ENCODE peak calls at places on chromosomes 1 and 21, in nine cellular contexts. E is stimulated activated CD4-positive, alpha-beta T cell treated with anti-CD3 and anti-CD28 coated beads, Interleukin-12 subunit alpha, Interleukin-12 subunit beta, amount 100 ng/mL, for 24 hours; Y is fibroblast of pulmonary artery; U is mesothelial cell of epicardium; V is HS-27A; S is H9; Q is brain microvascular endothelial cell; R is stimulated activated CD8-positive, alpha-beta memory T cell treated with anti-CD3 and anti-CD28 coated beads, Interleukin-4, amount 100 ng/mL, for 24 hours; C is amniotic stem cell. P is an unnamed sample.

GRCh38 chr1:8263806-8264205 is 54.1 kb upstream of the SLC45A1 start:
- DNase-seq in U (no peak), C (no peak), E (no peak), Y (no peak), V (peak; percentile 31), R (no peak), S (no peak), Q (no peak), P (no peak)

GRCh38 chr1:960371-961131 is at the start of gene KLHL17:
- DNase-seq in Q (peak; percentile 62), U (no peak), S (peak; percentile 82), C (peak; percentile 38), R (peak; percentile 77), V (no peak), E (peak; percentile 66), Y (peak; percentile 66), P (peak; percentile 62)

GRCh38 chr1:162712317-162713029 is 78.0 kb upstream of the HSD17B7 start:
- DNase-seq in Q (no peak), U (no peak), C (no peak), S (no peak), E (no peak), R (no peak), Y (no peak), V (no peak), P (no peak)

GRCh38 chr1:241695454-241696171 is 43.5 kb downstream of the WDR64 start:
- DNase-seq in Y (no peak), V (no peak), R (no peak), E (no peak), C (no peak), S (no peak), U (no peak), Q (no peak), P (no peak)

GRCh38 chr1:226863446-226863845 is 7.0 kb upstream of the PSEN2 start:
- DNase-seq in C (no peak), S (peak; percentile 57), U (no peak), E (no peak), Y (peak; percentile 43), Q (peak; percentile 53), R (no peak), V (no peak), P (no peak)

GRCh38 chr1:96723372-96723771 is 1.8 kb downstream of the PTBP2 start:
- DNase-seq in E (no peak), U (no peak), Q (no peak), V (no peak), S (no peak), R (no peak), Y (no peak), C (no peak), P (no peak)

GRCh38 chr1:229092377-229093257 is 178.3 kb upstream of the RAB4A start:
- DNase-seq in Q (no peak), R (no peak), Y (no peak), V (no peak), S (peak; percentile 49), E (no peak), U (no peak), C (no peak), P (no peak)

GRCh38 chr21:38072489-38072888 is 156.2 kb upstream of the KCNJ6 start:
- DNase-seq in C (no peak), E (no peak), R (no peak), S (no peak), Q (no peak), V (no peak), Y (no peak), U (no peak), P (no peak)

GRCh38 chr1:224497714-224498573 is 63.3 kb upstream of the WDR26 start:
- DNase-seq in R (peak; percentile 55), Y (peak; percentile 77), S (peak; percentile 75), U (no peak), V (peak; percentile 59), E (peak; percentile 51), Q (peak; percentile 89), C (peak; percentile 44), P (peak; percentile 14)

GRCh38 chr1:212229654-212230053 is 55.6 kb upstream of the PPP2R5A start:
- DNase-seq in U (no peak), S (no peak), V (no peak), R (no peak), Y (peak; percentile 68), C (peak; percentile 41), Q (peak; percentile 50), E (no peak), P (no peak)

GRCh38 chr21:16678479-16678878 is 834.4 kb upstream of the CXADR start:
- DNase-seq in C (no peak), R (no peak), V (no peak), Y (no peak), E (no peak), S (no peak), U (no peak), Q (no peak), P (no peak)

GRCh38 chr21:29144736-29145353 is 14.4 kb downstream of the MAP3K7CL start:
- DNase-seq in E (no peak), U (no peak), V (no peak), Q (no peak), C (no peak), Y (no peak), S (no peak), R (no peak), P (no peak)

GRCh38 chr1:31155216-31155806 is 84.4 kb downstream of the NKAIN1 start:
- DNase-seq in R (peak; percentile 54), Y (peak; percentile 56), V (peak; percentile 29), C (no peak), E (peak; percentile 48), S (peak; percentile 80), U (peak; percentile 38), Q (peak; percentile 39), P (peak; percentile 82)

GRCh38 chr21:15688016-15688415 is 41.8 kb upstream of the USP25 start:
- DNase-seq in U (no peak), C (no peak), V (no peak), Y (no peak), R (no peak), S (no peak), E (no peak), Q (peak; percentile 35), P (no peak)

GRCh38 chr1:205229399-205229861 is 1.7 kb downstream of the TMCC2 start:
- DNase-seq in C (no peak), U (no peak), E (peak; percentile 51), Y (peak; percentile 36), V (no peak), R (peak; percentile 49), Q (no peak), S (peak; percentile 88), P (peak; percentile 76)

GRCh38 chr1:216660561-216660960 is 62.7 kb downstream of the ESRRG start:
- DNase-seq in R (no peak), E (no peak), Y (no peak), V (no peak), U (no peak), C (no peak), S (no peak), Q (no peak), P (no peak)

GRCh38 chr1:82564338-82564737 is 763.6 kb downstream of the ADGRL2 start:
- DNase-seq in Q (no peak), C (no peak), S (no peak), Y (no peak), U (no peak), E (no peak), R (no peak), V (no peak), P (no peak)